ENCODE peak calls at places on chromosomes 3 and 15, in eight cellular contexts. B, F, X, S, Z, D, G and Q are unnamed samples.

GRCh38 chr3:46846624-46847542 is 16.4 kb downstream of the MYL3 start:
- DNase-seq in D (no peak), F (no peak), X (no peak), G (no peak), S (no peak), B (no peak), Z (no peak), Q (no peak)

GRCh38 chr15:55267401-55268053 is 22.1 kb downstream of the RAB27A start:
- DNase-seq in S (peak; percentile 79), X (no peak), Z (no peak), G (peak; percentile 75), D (no peak), B (no peak), F (no peak), Q (no peak)

GRCh38 chr15:67176195-67176971 is 78.1 kb downstream of the AAGAB start:
- DNase-seq in D (no peak), B (no peak), S (peak; percentile 70), F (no peak), G (no peak), Z (no peak), X (no peak), Q (no peak)

GRCh38 chr3:149575213-149575961 is 82.4 kb downstream of the WWTR1 start:
- DNase-seq in Z (no peak), X (peak; percentile 85), B (no peak), D (no peak), S (no peak), G (no peak), F (peak; percentile 58), Q (no peak)

GRCh38 chr3:32816439-32817194 is 1.2 kb upstream of the TRIM71 start:
- DNase-seq in Z (peak; percentile 98), G (no peak), D (no peak), X (no peak), F (no peak), S (peak; percentile 59), B (no peak), Q (no peak)

GRCh38 chr3:122797291-122797690 is 2.4 kb downstream of the SLC49A4 start:
- DNase-seq in S (no peak), X (no peak), F (no peak), D (no peak), G (no peak), B (no peak), Z (no peak), Q (peak; percentile 2)

GRCh38 chr3:57731311-57731710 is 24.8 kb upstream of the SLMAP start:
- DNase-seq in G (no peak), Z (no peak), S (no peak), D (no peak), F (no peak), B (peak; percentile 39), X (peak; percentile 36), Q (no peak)

GRCh38 chr15:74798388-74799254 is 14.0 kb upstream of the LMAN1L start:
- DNase-seq in D (no peak), S (no peak), B (no peak), Z (no peak), G (no peak), X (no peak), F (no peak), Q (no peak)

GRCh38 chr3:43732747-43733425 is 42.1 kb downstream of the ABHD5 start:
- DNase-seq in D (no peak), B (no peak), G (no peak), X (no peak), Z (no peak), F (no peak), S (no peak), Q (no peak)

GRCh38 chr3:52685285-52685704 is 418 bp downstream of the PBRM1 start:
- DNase-seq in Z (peak; percentile 56), B (no peak), X (no peak), S (peak; percentile 87), F (peak; percentile 78), D (peak; percentile 54), G (peak; percentile 67), Q (peak; percentile 91)

GRCh38 chr3:126142652-126143051 is 37.7 kb downstream of the ALDH1L1 start:
- DNase-seq in D (no peak), X (no peak), S (no peak), F (no peak), B (no peak), G (no peak), Z (no peak), Q (no peak)

GRCh38 chr3:46558184-46559029 is 7.7 kb downstream of the LRRC2 start:
- DNase-seq in S (peak; percentile 87), D (peak; percentile 69), G (peak; percentile 75), F (no peak), Z (peak; percentile 86), B (peak; percentile 52), X (no peak), Q (peak; percentile 95)

GRCh38 chr3:22960326-22960984 is 242.7 kb upstream of the UBE2E2 start:
- DNase-seq in D (peak; percentile 7), G (no peak), S (no peak), Z (no peak), X (no peak), B (no peak), F (peak; percentile 48), Q (peak; percentile 54)

GRCh38 chr15:25850154-25851111 is 12.7 kb downstream of the ATP10A start:
- DNase-seq in Z (no peak), X (no peak), B (no peak), G (peak; percentile 70), D (peak; percentile 74), S (peak; percentile 88), F (peak; percentile 41), Q (no peak)

GRCh38 chr15:43316007-43316968 is 14.1 kb downstream of the LCMT2 start:
- DNase-seq in X (no peak), S (no peak), G (no peak), B (no peak), Z (no peak), D (no peak), F (no peak), Q (no peak)

GRCh38 chr3:49456417-49456816 is 13.7 kb upstream of the DAG1 start:
- DNase-seq in B (no peak), Z (no peak), D (no peak), F (no peak), X (no peak), S (no peak), G (no peak), Q (no peak)

GRCh38 chr15:71078506-71079207 is 36.6 kb upstream of the THSD4 start:
- DNase-seq in G (no peak), F (no peak), X (no peak), D (no peak), Z (no peak), S (no peak), B (no peak), Q (no peak)

GRCh38 chr15:86854186-86854585 is 774.5 kb downstream of the AGBL1 start:
- DNase-seq in S (no peak), Z (no peak), X (no peak), D (no peak), B (no peak), F (no peak), G (no peak), Q (no peak)

GRCh38 chr15:61050844-61051569 is 178.1 kb downstream of the RORA start:
- DNase-seq in S (no peak), D (no peak), G (no peak), Z (no peak), X (no peak), F (no peak), B (no peak), Q (no peak)

GRCh38 chr15:57333487-57333886 is 42.8 kb upstream of the CGNL1 start:
- DNase-seq in F (no peak), Z (no peak), G (no peak), D (no peak), X (no peak), S (no peak), B (no peak), Q (no peak)

GRCh38 chr3:126353694-126354321 is 3.4 kb downstream of the KLF15 start:
- DNase-seq in D (no peak), B (no peak), X (no peak), Z (no peak), F (no peak), S (peak; percentile 41), G (no peak), Q (no peak)

GRCh38 chr3:152497457-152497856 is 228.7 kb downstream of the MBNL1 start:
- DNase-seq in F (no peak), Z (no peak), D (peak; percentile 52), S (no peak), X (no peak), G (no peak), B (peak; percentile 46), Q (no peak)

GRCh38 chr3:184018424-184018973 is 815 bp upstream of the ABCC5 start:
- DNase-seq in Z (no peak), D (no peak), X (no peak), S (no peak), B (no peak), G (no peak), F (no peak), Q (no peak)

GRCh38 chr3:52892625-52893311 is 4.6 kb downstream of the STIMATE start:
- DNase-seq in Z (no peak), D (no peak), B (no peak), X (no peak), S (no peak), F (no peak), G (no peak), Q (peak; percentile 83)

GRCh38 chr3:36648241-36649034 is 115.9 kb downstream of the DCLK3 start:
- DNase-seq in G (no peak), Z (no peak), X (peak; percentile 94), B (peak; percentile 98), F (peak; percentile 76), S (no peak), D (peak; percentile 95), Q (peak; percentile 44)

GRCh38 chr3:124730920-124731297 is 657 bp downstream of the UMPS start:
- DNase-seq in S (no peak), G (no peak), X (no peak), F (no peak), Z (no peak), D (no peak), B (no peak), Q (no peak)